ENCODE peak calls at places on chromosomes 11 and 22, in six cellular contexts. One of them, this sample, is unnamed.

GRCh38 chr22:31346255-31346732 is at the start of gene PATZ1:
- DNase-seq in breast epithelium: peak; percentile 63
- DNase-seq in neural progenitor cell: no peak
- DNase-seq in mucosa of descending colon: peak; percentile 86
- DNase-seq in tibial nerve: peak; percentile 57
- DNase-seq in fibroblast of pulmonary artery: peak; percentile 81
- DNase-seq in this sample: no peak

GRCh38 chr11:48107188-48107704 is 109.4 kb upstream of the OR4B1 start:
- DNase-seq in tibial nerve: no peak
- DNase-seq in fibroblast of pulmonary artery: no peak
- DNase-seq in neural progenitor cell: no peak
- DNase-seq in breast epithelium: no peak
- DNase-seq in mucosa of descending colon: no peak
- DNase-seq in this sample: no peak

GRCh38 chr11:63609536-63609935 is 4.7 kb downstream of the PLAAT3 start:
- DNase-seq in neural progenitor cell: no peak
- DNase-seq in mucosa of descending colon: peak; percentile 71
- DNase-seq in breast epithelium: peak; percentile 52
- DNase-seq in fibroblast of pulmonary artery: no peak
- DNase-seq in tibial nerve: no peak
- DNase-seq in this sample: no peak

GRCh38 chr11:70678931-70679900 is 280.9 kb downstream of the CTTN start:
- DNase-seq in breast epithelium: no peak
- DNase-seq in neural progenitor cell: no peak
- DNase-seq in mucosa of descending colon: no peak
- DNase-seq in tibial nerve: no peak
- DNase-seq in fibroblast of pulmonary artery: no peak
- DNase-seq in this sample: no peak

GRCh38 chr11:4178813-4179662 is 84.4 kb downstream of the RRM1 start:
- DNase-seq in tibial nerve: no peak
- DNase-seq in neural progenitor cell: no peak
- DNase-seq in breast epithelium: no peak
- DNase-seq in mucosa of descending colon: no peak
- DNase-seq in fibroblast of pulmonary artery: no peak
- DNase-seq in this sample: no peak

GRCh38 chr22:28917747-28918543 is 34.6 kb downstream of the ZNRF3 start:
- DNase-seq in neural progenitor cell: peak; percentile 79
- DNase-seq in mucosa of descending colon: peak; percentile 70
- DNase-seq in fibroblast of pulmonary artery: peak; percentile 30
- DNase-seq in tibial nerve: no peak
- DNase-seq in breast epithelium: no peak
- DNase-seq in this sample: peak; percentile 66

GRCh38 chr11:76448506-76448905 is 3.7 kb downstream of the EMSY start:
- DNase-seq in fibroblast of pulmonary artery: no peak
- DNase-seq in neural progenitor cell: peak; percentile 55
- DNase-seq in breast epithelium: no peak
- DNase-seq in tibial nerve: no peak
- DNase-seq in mucosa of descending colon: no peak
- DNase-seq in this sample: no peak

GRCh38 chr11:10307411-10308207 is 2.7 kb downstream of the ADM start:
- DNase-seq in tibial nerve: peak; percentile 67
- DNase-seq in mucosa of descending colon: peak; percentile 89
- DNase-seq in neural progenitor cell: peak; percentile 89
- DNase-seq in fibroblast of pulmonary artery: peak; percentile 95
- DNase-seq in breast epithelium: peak; percentile 83
- DNase-seq in this sample: peak; percentile 79

GRCh38 chr11:26143553-26144308 is 188.2 kb upstream of the ANO3 start:
- DNase-seq in fibroblast of pulmonary artery: no peak
- DNase-seq in breast epithelium: no peak
- DNase-seq in tibial nerve: no peak
- DNase-seq in neural progenitor cell: no peak
- DNase-seq in mucosa of descending colon: no peak
- DNase-seq in this sample: no peak

GRCh38 chr11:46537851-46538295 is 56.0 kb downstream of the AMBRA1 start:
- DNase-seq in tibial nerve: no peak
- DNase-seq in mucosa of descending colon: peak; percentile 69
- DNase-seq in breast epithelium: peak; percentile 49
- DNase-seq in fibroblast of pulmonary artery: peak; percentile 85
- DNase-seq in neural progenitor cell: peak; percentile 90
- DNase-seq in this sample: peak; percentile 78

GRCh38 chr11:61077936-61078335 is 24.4 kb upstream of the CD5 start:
- DNase-seq in mucosa of descending colon: no peak
- DNase-seq in fibroblast of pulmonary artery: no peak
- DNase-seq in tibial nerve: no peak
- DNase-seq in breast epithelium: no peak
- DNase-seq in neural progenitor cell: no peak
- DNase-seq in this sample: no peak

GRCh38 chr22:32801001-32801435 is 487 bp upstream of the TIMP3 start:
- DNase-seq in breast epithelium: no peak
- DNase-seq in mucosa of descending colon: no peak
- DNase-seq in fibroblast of pulmonary artery: no peak
- DNase-seq in tibial nerve: no peak
- DNase-seq in neural progenitor cell: no peak
- DNase-seq in this sample: no peak

DNA sequence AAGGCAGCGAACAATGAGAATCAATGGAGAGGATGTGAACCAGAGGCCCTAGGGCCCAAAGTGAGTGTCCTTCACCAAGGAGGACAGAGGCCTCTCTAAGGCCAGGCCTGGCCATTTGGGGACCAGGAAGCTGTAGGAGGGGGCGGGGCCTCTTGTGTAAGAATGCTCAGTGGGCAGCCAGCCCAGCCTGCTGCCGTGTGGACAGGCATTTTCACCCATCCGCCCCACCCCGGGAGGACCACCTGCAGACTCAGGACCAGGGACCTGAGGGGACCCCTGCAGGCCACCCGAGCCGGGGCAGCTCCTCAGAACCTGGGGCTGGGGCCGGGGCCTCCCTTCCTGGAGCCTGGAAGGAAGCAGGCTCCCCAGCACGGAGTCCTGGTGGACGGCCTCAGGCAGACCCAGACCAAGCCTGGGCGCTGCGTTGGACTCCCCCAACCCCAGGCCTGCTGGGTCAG is 1.7 kb upstream of the TRABD start:
- DNase-seq in mucosa of descending colon: peak; percentile 75
- DNase-seq in neural progenitor cell: peak; percentile 63
- DNase-seq in fibroblast of pulmonary artery: peak; percentile 67
- DNase-seq in breast epithelium: peak; percentile 85
- DNase-seq in tibial nerve: peak; percentile 62
- DNase-seq in this sample: no peak
- H3K4me3 ChIP-seq in mucosa of descending colon: no peak overlapping the region
- H3K4me3 ChIP-seq in neural progenitor cell: no peak overlapping the region
- H3K4me3 ChIP-seq in fibroblast of pulmonary artery: no peak overlapping the region
- H3K4me3 ChIP-seq in breast epithelium: peak overlapping the region; percentile 75
- H3K4me3 ChIP-seq in tibial nerve: no peak overlapping the region
- H3K4me3 ChIP-seq in this sample: no peak overlapping the region

GRCh38 chr11:17267576-17267975 is 9.0 kb upstream of the NUCB2 start:
- DNase-seq in mucosa of descending colon: no peak
- DNase-seq in breast epithelium: no peak
- DNase-seq in fibroblast of pulmonary artery: peak; percentile 64
- DNase-seq in neural progenitor cell: no peak
- DNase-seq in tibial nerve: no peak
- DNase-seq in this sample: no peak
- TF ChIP-seq CTCF in mucosa of descending colon: no peak
- TF ChIP-seq CTCF in breast epithelium: no peak
- TF ChIP-seq CTCF in fibroblast of pulmonary artery: no peak
- TF ChIP-seq CTCF in neural progenitor cell: no peak
- TF ChIP-seq CTCF in tibial nerve: no peak
- TF ChIP-seq CTCF in this sample: no peak

GRCh38 chr11:2139118-2139490 is at the start of gene IGF2:
- DNase-seq in breast epithelium: no peak
- DNase-seq in fibroblast of pulmonary artery: no peak
- DNase-seq in mucosa of descending colon: no peak
- DNase-seq in neural progenitor cell: peak; percentile 77
- DNase-seq in tibial nerve: no peak
- DNase-seq in this sample: no peak
- H3K4me3 ChIP-seq in breast epithelium: peak within 1 kb of the TSS; percentile 46
- H3K4me3 ChIP-seq in fibroblast of pulmonary artery: no peak within 1 kb of the TSS
- H3K4me3 ChIP-seq in mucosa of descending colon: no peak within 1 kb of the TSS
- H3K4me3 ChIP-seq in neural progenitor cell: peak within 1 kb of the TSS; percentile 53
- H3K4me3 ChIP-seq in tibial nerve: peak within 1 kb of the TSS; percentile 32
- H3K4me3 ChIP-seq in this sample: peak within 1 kb of the TSS; percentile 44

GRCh38 chr22:22944268-22944985 is 56.8 kb downstream of the IGLL5 start:
- DNase-seq in mucosa of descending colon: no peak
- DNase-seq in tibial nerve: no peak
- DNase-seq in neural progenitor cell: no peak
- DNase-seq in breast epithelium: peak; percentile 1
- DNase-seq in fibroblast of pulmonary artery: no peak
- DNase-seq in this sample: no peak

GRCh38 chr22:22942511-22943329 is 55.1 kb downstream of the IGLL5 start:
- DNase-seq in neural progenitor cell: peak; percentile 90
- DNase-seq in fibroblast of pulmonary artery: peak; percentile 71
- DNase-seq in breast epithelium: no peak
- DNase-seq in mucosa of descending colon: peak; percentile 87
- DNase-seq in tibial nerve: peak; percentile 3
- DNase-seq in this sample: peak; percentile 3

GRCh38 chr22:22941831-22942510 is 54.4 kb downstream of the IGLL5 start:
- DNase-seq in tibial nerve: peak; percentile 4
- DNase-seq in mucosa of descending colon: no peak
- DNase-seq in breast epithelium: no peak
- DNase-seq in neural progenitor cell: no peak
- DNase-seq in fibroblast of pulmonary artery: no peak
- DNase-seq in this sample: no peak

GRCh38 chr22:22945195-22945594 is 57.6 kb downstream of the IGLL5 start:
- DNase-seq in tibial nerve: no peak
- DNase-seq in neural progenitor cell: no peak
- DNase-seq in mucosa of descending colon: no peak
- DNase-seq in fibroblast of pulmonary artery: no peak
- DNase-seq in breast epithelium: peak; percentile 9
- DNase-seq in this sample: no peak

GRCh38 chr22:22943521-22944267 is 56.1 kb downstream of the IGLL5 start:
- DNase-seq in breast epithelium: no peak
- DNase-seq in fibroblast of pulmonary artery: no peak
- DNase-seq in mucosa of descending colon: no peak
- DNase-seq in neural progenitor cell: no peak
- DNase-seq in tibial nerve: no peak
- DNase-seq in this sample: no peak
- TF ChIP-seq CTCF in breast epithelium: no peak
- TF ChIP-seq CTCF in fibroblast of pulmonary artery: no peak
- TF ChIP-seq CTCF in mucosa of descending colon: no peak
- TF ChIP-seq CTCF in neural progenitor cell: no peak
- TF ChIP-seq CTCF in tibial nerve: no peak
- TF ChIP-seq CTCF in this sample: peak; percentile 8

DNA sequence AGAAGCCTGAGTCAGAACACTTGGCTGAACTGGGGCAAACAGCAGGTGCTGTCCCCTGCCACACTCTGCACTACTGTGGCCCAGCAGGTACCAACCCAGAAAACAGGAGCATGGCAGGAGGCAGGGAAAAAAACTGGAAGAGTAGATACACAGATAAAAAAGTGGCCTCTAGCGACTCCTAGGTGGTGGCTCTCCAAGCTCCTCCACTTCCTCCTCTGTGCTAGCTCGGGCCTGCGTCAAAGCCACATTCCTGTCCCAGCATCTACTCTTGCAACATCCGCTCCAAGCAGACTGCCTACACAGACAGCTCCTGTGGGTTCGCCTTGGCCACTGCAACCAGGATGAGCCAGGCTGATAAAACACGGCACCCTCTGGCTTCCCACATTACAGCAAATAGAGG is 6.9 kb downstream of the OR8B12 start:
- DNase-seq in tibial nerve: no peak
- DNase-seq in mucosa of descending colon: peak; percentile 22
- DNase-seq in neural progenitor cell: peak; percentile 50
- DNase-seq in fibroblast of pulmonary artery: peak; percentile 92
- DNase-seq in breast epithelium: peak; percentile 90
- DNase-seq in this sample: no peak
- H3K4me3 ChIP-seq in tibial nerve: no peak overlapping the region
- H3K4me3 ChIP-seq in mucosa of descending colon: no peak overlapping the region
- H3K4me3 ChIP-seq in neural progenitor cell: no peak overlapping the region
- H3K4me3 ChIP-seq in fibroblast of pulmonary artery: no peak overlapping the region
- H3K4me3 ChIP-seq in breast epithelium: no peak overlapping the region
- H3K4me3 ChIP-seq in this sample: no peak overlapping the region

GRCh38 chr11:121425818-121426217 is 26.3 kb upstream of the SORL1 start:
- DNase-seq in fibroblast of pulmonary artery: no peak
- DNase-seq in tibial nerve: no peak
- DNase-seq in neural progenitor cell: no peak
- DNase-seq in mucosa of descending colon: no peak
- DNase-seq in breast epithelium: no peak
- DNase-seq in this sample: no peak

GRCh38 chr11:121431820-121432526 is 20.1 kb upstream of the SORL1 start:
- DNase-seq in fibroblast of pulmonary artery: no peak
- DNase-seq in neural progenitor cell: no peak
- DNase-seq in mucosa of descending colon: no peak
- DNase-seq in breast epithelium: no peak
- DNase-seq in tibial nerve: no peak
- DNase-seq in this sample: no peak

GRCh38 chr11:121422675-121423074 is 29.4 kb upstream of the SORL1 start:
- DNase-seq in breast epithelium: no peak
- DNase-seq in tibial nerve: no peak
- DNase-seq in neural progenitor cell: no peak
- DNase-seq in mucosa of descending colon: no peak
- DNase-seq in fibroblast of pulmonary artery: no peak
- DNase-seq in this sample: no peak

GRCh38 chr11:121429556-121429955 is 22.6 kb upstream of the SORL1 start:
- DNase-seq in mucosa of descending colon: no peak
- DNase-seq in tibial nerve: no peak
- DNase-seq in fibroblast of pulmonary artery: no peak
- DNase-seq in neural progenitor cell: no peak
- DNase-seq in breast epithelium: no peak
- DNase-seq in this sample: no peak

DNA sequence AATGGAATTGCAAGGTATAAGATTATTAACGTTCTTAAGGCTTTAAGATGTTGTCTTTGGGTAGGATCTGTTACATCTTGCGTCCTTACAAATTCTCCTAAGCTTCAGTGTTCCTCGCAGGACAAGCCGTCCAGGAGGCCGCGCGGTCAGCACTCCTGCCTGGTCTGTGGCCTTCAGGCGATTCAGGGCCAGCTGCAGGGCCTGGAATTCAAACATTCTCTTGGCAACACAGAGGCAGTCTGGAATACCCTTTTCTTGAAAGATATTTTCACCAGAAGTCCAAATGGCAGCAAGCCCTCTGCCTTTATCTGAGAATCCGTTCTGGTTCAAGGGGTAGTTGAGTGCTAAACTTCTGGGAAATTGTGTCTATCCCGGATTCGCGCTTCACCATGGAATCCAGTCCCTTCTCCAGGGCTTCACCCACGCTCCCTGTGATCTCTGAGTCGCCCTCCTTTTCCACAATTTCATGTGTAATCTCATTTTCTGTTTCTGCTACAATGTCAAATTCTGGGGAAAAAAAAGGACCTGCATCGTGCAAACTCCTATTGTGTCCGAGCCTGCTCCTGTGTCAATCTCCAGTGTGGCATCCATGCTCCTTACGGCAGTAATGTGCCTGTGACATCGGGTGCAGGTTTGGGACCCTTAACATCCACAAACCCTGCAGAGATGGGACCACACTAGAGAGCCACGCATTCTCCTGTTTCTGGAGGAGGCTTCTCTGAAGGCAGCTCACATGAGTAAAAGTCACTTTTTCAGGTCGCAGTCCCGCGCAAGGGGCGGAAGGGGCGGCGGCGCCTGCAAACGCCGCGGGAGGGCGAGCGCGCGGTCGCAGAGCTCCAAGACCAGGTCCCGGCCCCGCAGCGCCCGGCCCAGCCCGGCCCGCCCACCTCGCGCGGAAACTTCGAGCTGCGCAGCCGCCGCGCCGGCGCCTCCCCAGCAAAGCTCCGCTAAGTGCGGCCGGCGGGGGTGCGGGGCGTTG is 25.3 kb upstream of the SORL1 start:
- DNase-seq in breast epithelium: no peak
- DNase-seq in tibial nerve: no peak
- DNase-seq in fibroblast of pulmonary artery: no peak
- DNase-seq in mucosa of descending colon: peak; percentile 59
- DNase-seq in neural progenitor cell: peak; percentile 75
- DNase-seq in this sample: no peak
- TF ChIP-seq CTCF in breast epithelium: no peak
- TF ChIP-seq CTCF in tibial nerve: no peak
- TF ChIP-seq CTCF in fibroblast of pulmonary artery: no peak
- TF ChIP-seq CTCF in mucosa of descending colon: no peak
- TF ChIP-seq CTCF in neural progenitor cell: no peak
- TF ChIP-seq CTCF in this sample: no peak

GRCh38 chr22:37657590-37658132 is 862 bp upstream of the PDXP start:
- DNase-seq in breast epithelium: no peak
- DNase-seq in fibroblast of pulmonary artery: no peak
- DNase-seq in neural progenitor cell: peak; percentile 51
- DNase-seq in tibial nerve: no peak
- DNase-seq in mucosa of descending colon: peak; percentile 32
- DNase-seq in this sample: no peak
- H3K4me3 ChIP-seq in breast epithelium: peak overlapping the region; percentile 71
- H3K4me3 ChIP-seq in fibroblast of pulmonary artery: peak overlapping the region; percentile 60
- H3K4me3 ChIP-seq in neural progenitor cell: peak overlapping the region; percentile 51
- H3K4me3 ChIP-seq in tibial nerve: peak overlapping the region; percentile 42
- H3K4me3 ChIP-seq in mucosa of descending colon: peak overlapping the region; percentile 46
- H3K4me3 ChIP-seq in this sample: peak overlapping the region; percentile 61